ENCODE peak calls at places on chromosome 22, in six cellular contexts. One of them, this sample, is unnamed. For H3K4me1, the result is how much of the 10 kb centered on the place peaks cover.

GRCh38 chr22:32839776-32840571 is 38.5 kb downstream of the TIMP3 start:
- DNase-seq in A549: no peak
- DNase-seq in heart left ventricle: peak
- DNase-seq in colonic mucosa: no peak
- DNase-seq in right lobe of liver: no peak
- DNase-seq in cardiac muscle cell: no peak
- DNase-seq in this sample: no peak

GRCh38 chr22:32501797-32502290 is 27.2 kb downstream of the FBXO7 start:
- DNase-seq in heart left ventricle: no peak
- DNase-seq in A549: no peak
- DNase-seq in right lobe of liver: no peak
- DNase-seq in cardiac muscle cell: no peak
- DNase-seq in colonic mucosa: no peak
- DNase-seq in this sample: no peak

GRCh38 chr22:37971475-37972434 is 12.6 kb downstream of the SOX10 start:
- DNase-seq in A549: no peak
- DNase-seq in heart left ventricle: no peak
- DNase-seq in right lobe of liver: no peak
- DNase-seq in colonic mucosa: no peak
- DNase-seq in cardiac muscle cell: no peak
- DNase-seq in this sample: no peak

GRCh38 chr22:37545703-37546435 is 14.4 kb upstream of the CDC42EP1 start:
- DNase-seq in right lobe of liver: peak
- DNase-seq in A549: peak
- DNase-seq in heart left ventricle: peak
- DNase-seq in cardiac muscle cell: peak
- DNase-seq in colonic mucosa: peak
- DNase-seq in this sample: no peak

GRCh38 chr22:37563153-37564081 is 3.1 kb downstream of the CDC42EP1 start:
- DNase-seq in right lobe of liver: peak
- DNase-seq in cardiac muscle cell: no peak
- DNase-seq in colonic mucosa: peak
- DNase-seq in heart left ventricle: peak
- DNase-seq in A549: peak
- DNase-seq in this sample: no peak

GRCh38 chr22:31728857-31729256 is 21.1 kb downstream of the PRR14L start:
- DNase-seq in A549: no peak
- DNase-seq in cardiac muscle cell: no peak
- DNase-seq in right lobe of liver: no peak
- DNase-seq in heart left ventricle: no peak
- DNase-seq in colonic mucosa: no peak
- DNase-seq in this sample: no peak

GRCh38 chr22:48753752-48754517 is 1073.7 kb downstream of the BRD1 start:
- DNase-seq in cardiac muscle cell: no peak
- DNase-seq in colonic mucosa: peak
- DNase-seq in heart left ventricle: no peak
- DNase-seq in right lobe of liver: no peak
- DNase-seq in A549: no peak
- DNase-seq in this sample: no peak

GRCh38 chr22:19325296-19325950 is 33.9 kb upstream of the CLTCL1 start:
- DNase-seq in cardiac muscle cell: no peak
- DNase-seq in heart left ventricle: no peak
- DNase-seq in A549: no peak
- DNase-seq in colonic mucosa: no peak
- DNase-seq in right lobe of liver: no peak
- DNase-seq in this sample: no peak

GRCh38 chr22:41003041-41003440 is 51.9 kb downstream of the RBX1 start:
- DNase-seq in cardiac muscle cell: no peak
- DNase-seq in heart left ventricle: no peak
- DNase-seq in right lobe of liver: no peak
- DNase-seq in colonic mucosa: no peak
- DNase-seq in A549: no peak
- DNase-seq in this sample: no peak

GRCh38 chr22:17896552-17896951 is 122.3 kb upstream of the BID start:
- DNase-seq in cardiac muscle cell: peak
- DNase-seq in right lobe of liver: no peak
- DNase-seq in colonic mucosa: no peak
- DNase-seq in A549: peak
- DNase-seq in heart left ventricle: peak
- DNase-seq in this sample: no peak

GRCh38 chr22:22235564-22235963 is 9.0 kb upstream of the VPREB1 start:
- DNase-seq in colonic mucosa: peak
- DNase-seq in heart left ventricle: no peak
- DNase-seq in cardiac muscle cell: no peak
- DNase-seq in right lobe of liver: no peak
- DNase-seq in A549: no peak
- DNase-seq in this sample: peak

DNA sequence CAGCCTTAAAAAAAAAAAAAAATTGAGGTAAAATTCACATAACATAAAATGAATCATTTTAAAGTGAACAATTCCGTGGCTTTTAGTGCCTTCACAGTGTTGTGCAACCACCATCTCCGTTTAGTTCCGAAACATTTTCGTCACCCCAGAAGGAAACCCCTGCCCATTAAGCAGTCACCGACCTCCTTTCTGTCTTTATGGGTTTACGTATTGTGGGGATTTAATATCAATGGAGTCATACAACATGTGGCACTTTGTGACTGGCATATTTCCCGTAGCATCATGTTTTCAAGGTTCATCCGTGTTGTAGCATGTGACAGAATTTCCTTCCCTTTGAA is 65.5 kb downstream of the BCR start:
- DNase-seq in A549: no peak
- DNase-seq in right lobe of liver: no peak
- DNase-seq in colonic mucosa: no peak
- DNase-seq in cardiac muscle cell: no peak
- DNase-seq in heart left ventricle: no peak
- DNase-seq in this sample: no peak
- H3K4me1 ChIP-seq in A549: under half
- H3K4me1 ChIP-seq in right lobe of liver: under half
- H3K4me1 ChIP-seq in colonic mucosa: under half
- H3K4me1 ChIP-seq in cardiac muscle cell: under half
- H3K4me1 ChIP-seq in heart left ventricle: under half
- H3K4me1 ChIP-seq in this sample: half or more

DNA sequence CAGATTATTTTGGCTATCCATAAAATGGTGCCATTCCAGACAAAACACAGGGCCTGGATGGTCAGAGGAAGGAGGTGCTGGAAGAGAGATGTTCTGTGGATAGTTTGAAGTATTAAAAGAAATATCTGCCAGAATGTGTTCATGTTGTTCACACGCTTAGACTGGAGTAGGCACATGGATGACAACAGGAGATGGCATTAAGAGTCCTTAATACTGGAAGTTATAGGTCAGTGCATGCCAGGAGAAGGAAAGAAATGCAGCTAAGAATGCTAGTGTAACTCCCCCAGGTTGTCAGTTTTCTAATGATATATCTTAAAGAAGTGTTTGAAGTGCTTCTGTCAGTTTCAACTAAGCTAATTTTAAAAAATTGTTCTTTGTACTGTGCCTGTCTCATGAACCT is 20.2 kb downstream of the KREMEN1 start:
- DNase-seq in cardiac muscle cell: no peak
- DNase-seq in heart left ventricle: no peak
- DNase-seq in A549: no peak
- DNase-seq in right lobe of liver: no peak
- DNase-seq in colonic mucosa: no peak
- DNase-seq in this sample: no peak
- H3K4me1 ChIP-seq in cardiac muscle cell: under half
- H3K4me1 ChIP-seq in heart left ventricle: under half
- H3K4me1 ChIP-seq in A549: under half
- H3K4me1 ChIP-seq in right lobe of liver: under half
- H3K4me1 ChIP-seq in colonic mucosa: under half
- H3K4me1 ChIP-seq in this sample: under half

GRCh38 chr22:20533095-20533878 is 25.9 kb downstream of the MED15 start:
- DNase-seq in colonic mucosa: no peak
- DNase-seq in cardiac muscle cell: no peak
- DNase-seq in heart left ventricle: peak
- DNase-seq in A549: no peak
- DNase-seq in right lobe of liver: peak
- DNase-seq in this sample: no peak
- H3K4me1 ChIP-seq in colonic mucosa: under half
- H3K4me1 ChIP-seq in cardiac muscle cell: under half
- H3K4me1 ChIP-seq in heart left ventricle: under half
- H3K4me1 ChIP-seq in A549: under half
- H3K4me1 ChIP-seq in right lobe of liver: under half
- H3K4me1 ChIP-seq in this sample: half or more

GRCh38 chr22:49848690-49849160 is 4.9 kb upstream of the ZBED4 start:
- DNase-seq in colonic mucosa: no peak
- DNase-seq in A549: no peak
- DNase-seq in heart left ventricle: peak
- DNase-seq in right lobe of liver: no peak
- DNase-seq in cardiac muscle cell: no peak
- DNase-seq in this sample: no peak
- H3K4me1 ChIP-seq in colonic mucosa: under half
- H3K4me1 ChIP-seq in A549: under half
- H3K4me1 ChIP-seq in heart left ventricle: under half
- H3K4me1 ChIP-seq in right lobe of liver: under half
- H3K4me1 ChIP-seq in cardiac muscle cell: under half
- H3K4me1 ChIP-seq in this sample: under half

GRCh38 chr22:39178206-39179111 is 26.0 kb upstream of the CBX7 start:
- DNase-seq in cardiac muscle cell: no peak
- DNase-seq in colonic mucosa: no peak
- DNase-seq in A549: no peak
- DNase-seq in right lobe of liver: no peak
- DNase-seq in heart left ventricle: no peak
- DNase-seq in this sample: no peak

GRCh38 chr22:39179401-39179827 is 26.9 kb upstream of the CBX7 start:
- DNase-seq in colonic mucosa: no peak
- DNase-seq in heart left ventricle: peak
- DNase-seq in cardiac muscle cell: peak
- DNase-seq in right lobe of liver: no peak
- DNase-seq in A549: no peak
- DNase-seq in this sample: no peak

GRCh38 chr22:39177456-39177775 is 24.9 kb upstream of the CBX7 start:
- DNase-seq in right lobe of liver: no peak
- DNase-seq in colonic mucosa: no peak
- DNase-seq in A549: no peak
- DNase-seq in cardiac muscle cell: no peak
- DNase-seq in heart left ventricle: no peak
- DNase-seq in this sample: no peak

GRCh38 chr22:39176673-39177455 is 24.4 kb upstream of the CBX7 start:
- DNase-seq in heart left ventricle: no peak
- DNase-seq in cardiac muscle cell: no peak
- DNase-seq in right lobe of liver: no peak
- DNase-seq in colonic mucosa: no peak
- DNase-seq in A549: no peak
- DNase-seq in this sample: no peak

GRCh38 chr22:39177791-39178190 is 25.3 kb upstream of the CBX7 start:
- DNase-seq in A549: no peak
- DNase-seq in cardiac muscle cell: no peak
- DNase-seq in colonic mucosa: no peak
- DNase-seq in right lobe of liver: no peak
- DNase-seq in heart left ventricle: peak
- DNase-seq in this sample: no peak
- H3K4me1 ChIP-seq in A549: under half
- H3K4me1 ChIP-seq in cardiac muscle cell: under half
- H3K4me1 ChIP-seq in colonic mucosa: under half
- H3K4me1 ChIP-seq in right lobe of liver: under half
- H3K4me1 ChIP-seq in heart left ventricle: under half
- H3K4me1 ChIP-seq in this sample: under half

GRCh38 chr22:25027052-25027525 is 74.6 kb downstream of the KIAA1671 start:
- DNase-seq in cardiac muscle cell: no peak
- DNase-seq in right lobe of liver: no peak
- DNase-seq in heart left ventricle: no peak
- DNase-seq in colonic mucosa: peak
- DNase-seq in A549: no peak
- DNase-seq in this sample: no peak
- H3K4me1 ChIP-seq in cardiac muscle cell: under half
- H3K4me1 ChIP-seq in right lobe of liver: under half
- H3K4me1 ChIP-seq in heart left ventricle: under half
- H3K4me1 ChIP-seq in colonic mucosa: under half
- H3K4me1 ChIP-seq in A549: under half
- H3K4me1 ChIP-seq in this sample: under half